ENCODE peak calls at places on chromosomes 16 and 17, in six cellular contexts. X is neural progenitor cell, I is heart left ventricle, Z is fibroblast of pulmonary artery, H is right lobe of liver, P is fibroblast of the aortic adventitia. R is an unnamed sample.

GRCh38 chr17:71530227-71530626 is 590.6 kb upstream of the SOX9 start:
- DNase-seq in H (no peak), P (no peak), I (no peak), X (no peak), Z (no peak), R (no peak)

GRCh38 chr17:6831662-6832263 is at the start of gene TEKT1:
- DNase-seq in P (peak; percentile 51), H (peak; percentile 90), I (peak; percentile 69), X (peak; percentile 97), Z (peak; percentile 88), R (peak; percentile 26)

GRCh38 chr17:67571478-67571877 is 146.3 kb upstream of the NOL11 start:
- DNase-seq in I (no peak), X (no peak), Z (no peak), H (no peak), P (no peak), R (no peak)

GRCh38 chr17:39699818-39700147 is at the start of gene ERBB2:
- DNase-seq in Z (peak; percentile 79), P (peak; percentile 75), H (peak; percentile 59), I (peak; percentile 74), X (peak; percentile 85), R (no peak)

GRCh38 chr16:85019659-85020245 is 7.8 kb upstream of the KIAA0513 start:
- DNase-seq in I (no peak), X (no peak), P (peak; percentile 72), Z (no peak), H (peak; percentile 47), R (no peak)

GRCh38 chr16:47523342-47524006 is 62.3 kb downstream of the PHKB start:
- DNase-seq in X (no peak), H (no peak), P (no peak), Z (no peak), I (no peak), R (no peak)

GRCh38 chr16:88613911-88614817 is 24.2 kb upstream of the IL17C start:
- DNase-seq in P (no peak), H (no peak), I (no peak), Z (no peak), X (no peak), R (no peak)

GRCh38 chr16:17024514-17024913 is 446.2 kb downstream of the XYLT1 start:
- DNase-seq in Z (no peak), P (no peak), X (no peak), H (no peak), I (no peak), R (no peak)

GRCh38 chr17:45088741-45089140 is 27.6 kb downstream of the NMT1 start:
- DNase-seq in P (no peak), X (no peak), I (no peak), Z (no peak), H (no peak), R (no peak)

GRCh38 chr17:78922876-78923498 is 2.2 kb downstream of the TIMP2 start:
- DNase-seq in X (no peak), I (no peak), P (no peak), Z (no peak), H (no peak), R (no peak)

GRCh38 chr17:76467366-76467765 is at the start of gene AANAT:
- DNase-seq in Z (no peak), H (no peak), X (peak; percentile 81), P (no peak), I (no peak), R (no peak)

GRCh38 chr17:32971171-32971570 is 20.5 kb upstream of the SPACA3 start:
- DNase-seq in H (no peak), Z (peak; percentile 20), P (peak; percentile 36), X (no peak), I (no peak), R (no peak)

GRCh38 chr16:50585331-50585776 is 37.2 kb downstream of the NKD1 start:
- DNase-seq in I (peak; percentile 58), Z (peak; percentile 14), H (no peak), P (peak; percentile 89), X (no peak), R (no peak)

GRCh38 chr17:79664925-79665738 is 54.3 kb upstream of the RBFOX3 start:
- DNase-seq in X (peak; percentile 58), I (peak; percentile 55), P (peak; percentile 56), H (peak; percentile 55), Z (peak; percentile 51), R (no peak)

GRCh38 chr17:77501101-77501566 is 360.4 kb downstream of the SEC14L1 start:
- DNase-seq in P (peak; percentile 23), Z (peak; percentile 34), X (peak; percentile 54), I (no peak), H (no peak), R (no peak)

GRCh38 chr16:85480727-85481101 is 132.4 kb upstream of the GSE1 start:
- DNase-seq in Z (no peak), X (no peak), I (no peak), P (no peak), H (no peak), R (no peak)

GRCh38 chr17:16477666-16478065 is 14.3 kb downstream of the LRRC75A start:
- DNase-seq in H (no peak), Z (no peak), I (no peak), P (no peak), X (no peak), R (no peak)

GRCh38 chr17:17921192-17922082 is 50.8 kb downstream of the TOM1L2 start:
- DNase-seq in H (no peak), I (peak; percentile 43), Z (peak; percentile 93), P (peak; percentile 94), X (peak; percentile 77), R (peak; percentile 84)

GRCh38 chr16:77711775-77712174 is 10.5 kb upstream of the NUDT7 start:
- DNase-seq in H (peak; percentile 68), X (no peak), Z (no peak), I (no peak), P (peak; percentile 46), R (no peak)

GRCh38 chr17:39134878-39135277 is 16.6 kb downstream of the PLXDC1 start:
- DNase-seq in X (no peak), H (no peak), P (no peak), I (no peak), Z (no peak), R (no peak)

GRCh38 chr17:11900655-11901054 is 96.6 kb downstream of the ZNF18 start:
- DNase-seq in P (no peak), Z (no peak), X (no peak), I (no peak), H (no peak), R (no peak)

GRCh38 chr16:3819741-3820724 is 60.5 kb downstream of the CREBBP start:
- DNase-seq in Z (peak; percentile 98), P (peak; percentile 99), X (no peak), I (peak; percentile 44), H (no peak), R (peak; percentile 67)

GRCh38 chr17:58391302-58391984 is 25.9 kb downstream of the RNF43 start:
- DNase-seq in P (peak; percentile 25), X (no peak), Z (peak; percentile 69), I (peak; percentile 31), H (peak; percentile 82), R (no peak)

GRCh38 chr17:5921919-5922318 is 148.3 kb upstream of the WSCD1 start:
- DNase-seq in Z (no peak), I (no peak), X (no peak), P (no peak), H (no peak), R (no peak)

GRCh38 chr16:69112285-69113129 is 7.1 kb downstream of the HAS3 start:
- DNase-seq in H (peak; percentile 75), I (peak; percentile 50), X (peak; percentile 84), Z (peak; percentile 52), P (peak; percentile 35), R (no peak)

GRCh38 chr17:75623386-75623785 is 9.8 kb upstream of the SMIM5 start:
- DNase-seq in I (no peak), X (no peak), P (no peak), H (no peak), Z (peak; percentile 3), R (no peak)

GRCh38 chr16:15949210-15950166 is at the start of gene ABCC1:
- DNase-seq in Z (no peak), X (peak; percentile 77), P (no peak), H (peak; percentile 53), I (peak; percentile 52), R (no peak)

DNA sequence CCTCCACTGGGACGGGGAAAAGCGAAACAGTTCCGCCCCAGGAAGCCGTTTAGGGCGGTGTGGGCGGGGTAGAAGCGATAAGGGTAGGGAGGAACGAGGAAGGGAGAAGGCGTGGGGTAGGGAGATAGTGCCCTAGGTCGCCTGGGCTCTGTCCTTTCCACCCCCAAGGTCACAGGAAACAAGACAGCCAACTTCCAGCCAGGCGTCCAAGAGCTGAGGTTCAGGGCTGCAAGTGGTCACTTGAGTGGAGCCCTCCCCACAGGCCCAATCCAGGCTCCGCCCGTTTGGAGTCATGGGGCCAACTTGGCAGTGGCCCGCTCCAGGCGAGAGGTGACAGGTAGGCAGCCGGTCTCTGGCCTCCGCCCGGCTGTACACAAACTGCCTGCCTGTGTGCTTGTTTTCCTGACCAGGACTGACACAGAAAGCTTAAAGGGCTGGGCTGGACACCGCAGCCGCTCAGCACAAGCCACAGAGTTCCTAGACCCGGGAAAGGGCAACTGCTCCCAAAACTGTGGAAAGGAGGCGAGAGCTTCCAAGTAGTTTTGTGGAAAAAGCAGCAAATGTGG is at the start of gene RILP:
- DNase-seq in P (peak; percentile 49), I (peak; percentile 87), H (peak; percentile 94), X (no peak), Z (peak; percentile 29), R (no peak)
- H3K4me3 ChIP-seq in P (peak within 1 kb of the TSS; percentile 68), I (peak within 1 kb of the TSS; percentile 68), H (peak within 1 kb of the TSS; percentile 88), X (peak within 1 kb of the TSS; percentile 69), Z (peak within 1 kb of the TSS; percentile 57), R (peak within 1 kb of the TSS; percentile 45)

DNA sequence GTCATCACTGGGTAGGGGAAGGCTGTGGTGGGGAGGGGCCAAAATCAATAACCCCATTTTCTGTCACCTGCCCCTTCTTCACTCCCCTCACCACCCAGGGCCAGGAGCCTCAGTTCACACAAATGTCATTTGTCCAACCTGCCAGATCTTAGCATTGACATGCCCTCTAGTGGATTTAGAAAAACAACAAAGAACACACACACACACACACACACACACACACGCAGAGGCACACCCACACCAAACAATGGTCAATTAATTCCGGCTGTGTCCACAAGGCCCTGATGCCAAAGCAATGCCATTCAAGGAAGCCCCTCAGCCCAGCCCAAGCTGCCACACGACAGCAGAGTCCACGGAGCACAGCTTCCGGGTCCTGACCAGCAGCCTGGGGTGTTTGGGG is 68.4 kb downstream of the NOG start:
- DNase-seq in X (peak; percentile 10), Z (no peak), P (no peak), I (no peak), H (no peak), R (no peak)
- TF ChIP-seq CTCF in X (no peak), Z (no peak), P (no peak), I (no peak), H (no peak), R (no peak)

DNA sequence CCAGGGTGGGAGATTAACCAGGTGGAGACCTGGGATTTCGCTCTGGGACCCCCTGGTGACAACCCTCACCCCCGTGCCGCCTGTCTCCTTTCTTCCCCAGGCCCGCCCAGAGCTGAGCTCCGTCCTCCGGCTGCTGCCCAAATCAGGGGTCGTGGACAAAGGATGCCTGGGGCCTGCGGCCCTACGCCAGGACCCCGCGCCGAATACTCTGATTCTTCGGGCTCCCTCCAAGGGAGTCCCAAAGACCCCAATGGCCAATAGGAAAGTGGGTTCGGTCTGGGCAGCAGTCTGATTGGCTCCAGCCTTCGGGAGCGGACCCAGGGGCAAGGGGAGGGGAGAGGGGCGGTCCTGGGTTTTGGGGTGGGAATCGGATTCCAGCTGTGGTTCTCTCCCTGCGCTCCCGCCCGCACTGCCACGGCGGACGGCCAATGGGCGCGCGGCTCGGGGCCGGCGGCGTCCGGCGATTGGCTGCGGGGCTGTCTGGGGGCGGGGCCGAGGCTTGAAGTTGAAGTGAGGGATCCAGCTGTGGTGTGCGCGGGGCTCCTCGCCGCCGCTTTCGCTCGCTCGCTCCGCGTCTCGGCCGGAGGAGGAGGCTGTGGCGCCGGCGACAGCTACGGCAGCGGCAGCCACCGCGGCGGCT is at the start of gene CACNA1G:
- DNase-seq in H (peak; percentile 83), Z (peak; percentile 79), X (peak; percentile 98), I (peak; percentile 92), P (peak; percentile 72), R (peak; percentile 46)
- H3K4me3 ChIP-seq in H (peak within 1 kb of the TSS; percentile 43), Z (peak within 1 kb of the TSS; percentile 46), X (peak within 1 kb of the TSS; percentile 86), I (peak within 1 kb of the TSS; percentile 65), P (peak within 1 kb of the TSS; percentile 56), R (peak within 1 kb of the TSS; percentile 30)

GRCh38 chr16:20799599-20799998 is 6.7 kb downstream of the ERI2 start:
- DNase-seq in I (no peak), X (peak; percentile 32), Z (peak; percentile 35), H (no peak), P (peak; percentile 67), R (no peak)
- TF ChIP-seq CTCF in I (peak; percentile 30), X (peak; percentile 62), Z (peak; percentile 48), H (peak; percentile 65), P (peak; percentile 62), R (peak; percentile 48)